ENCODE peak calls at places on chromosomes 16 and 17, in seven cellular contexts. U is A673, R is colonic mucosa, A is foreskin keratinocyte, P is AG04450, T is transverse colon, E is Panc1. M is an unnamed sample.

GRCh38 chr16:87392823-87393679 is 915 bp downstream of the MAP1LC3B start:
- DNase-seq in U (peak), R (peak), A (peak), P (no peak), T (peak), E (no peak), M (no peak)

GRCh38 chr16:88917915-88918627 is 51.6 kb upstream of the PABPN1L start:
- DNase-seq in U (no peak), R (no peak), A (no peak), P (no peak), T (no peak), E (no peak), M (no peak)

GRCh38 chr17:57107498-57108101 is 22.6 kb downstream of the AKAP1 start:
- DNase-seq in U (no peak), R (peak), A (peak), P (no peak), T (peak), E (peak), M (peak)

GRCh38 chr17:17685775-17686291 is 4.6 kb downstream of the RAI1 start:
- DNase-seq in U (peak), R (peak), A (peak), P (peak), T (peak), E (no peak), M (peak)

GRCh38 chr17:51500454-51500853 is 240.1 kb downstream of the UTP18 start:
- DNase-seq in U (no peak), R (no peak), A (no peak), P (no peak), T (no peak), E (no peak), M (no peak)

GRCh38 chr17:2233441-2233947 is 70.1 kb downstream of the SMG6 start:
- DNase-seq in U (peak), R (no peak), A (no peak), P (no peak), T (no peak), E (no peak), M (no peak)

GRCh38 chr16:77457046-77457445 is 22.2 kb upstream of the ADAMTS18 start:
- DNase-seq in U (no peak), R (no peak), A (no peak), P (no peak), T (no peak), E (no peak), M (no peak)

GRCh38 chr16:67342616-67343015 is 16.0 kb downstream of the LRRC36 start:
- DNase-seq in U (no peak), R (no peak), A (no peak), P (no peak), T (no peak), E (no peak), M (no peak)

GRCh38 chr17:12085076-12085949 is 64.6 kb downstream of the MAP2K4 start:
- DNase-seq in U (no peak), R (no peak), A (no peak), P (no peak), T (no peak), E (no peak), M (no peak)

GRCh38 chr16:66274335-66275110 is 92.0 kb upstream of the CDH5 start:
- DNase-seq in U (peak), R (no peak), A (peak), P (no peak), T (no peak), E (no peak), M (no peak)

GRCh38 chr16:67279296-67280089 is at the start of gene PLEKHG4:
- DNase-seq in U (peak), R (peak), A (no peak), P (no peak), T (peak), E (no peak), M (no peak)

GRCh38 chr17:39094607-39095308 is 56.7 kb downstream of the PLXDC1 start:
- DNase-seq in U (no peak), R (no peak), A (no peak), P (no peak), T (peak), E (no peak), M (no peak)

GRCh38 chr17:82006468-82007227 is 16.0 kb downstream of the CENPX start:
- DNase-seq in U (no peak), R (no peak), A (peak), P (no peak), T (no peak), E (no peak), M (no peak)

GRCh38 chr16:81625544-81626152 is 153.4 kb upstream of the PLCG2 start:
- DNase-seq in U (no peak), R (peak), A (peak), P (no peak), T (peak), E (no peak), M (no peak)

GRCh38 chr17:45016823-45017222 is 34.6 kb downstream of the DCAKD start:
- DNase-seq in U (no peak), R (no peak), A (no peak), P (no peak), T (no peak), E (no peak), M (no peak)

GRCh38 chr17:45307290-45308015 is 9.4 kb downstream of the MAP3K14 start:
- DNase-seq in U (no peak), R (no peak), A (peak), P (peak), T (no peak), E (no peak), M (no peak)

GRCh38 chr16:85072947-85073346 is 39.3 kb downstream of the CIBAR2 start:
- DNase-seq in U (no peak), R (no peak), A (peak), P (peak), T (no peak), E (no peak), M (no peak)

GRCh38 chr17:69047368-69048263 is 13.1 kb downstream of the ABCA9 start:
- DNase-seq in U (no peak), R (peak), A (peak), P (peak), T (peak), E (no peak), M (no peak)

GRCh38 chr17:55089955-55090573 is 121.5 kb downstream of the STXBP4 start:
- DNase-seq in U (peak), R (no peak), A (no peak), P (no peak), T (peak), E (no peak), M (no peak)

GRCh38 chr16:5607169-5607568 is 509.6 kb upstream of the EEF2KMT start:
- DNase-seq in U (no peak), R (no peak), A (no peak), P (no peak), T (no peak), E (no peak), M (no peak)

GRCh38 chr17:11896199-11896598 is 101.1 kb downstream of the ZNF18 start:
- DNase-seq in U (no peak), R (no peak), A (no peak), P (no peak), T (no peak), E (no peak), M (no peak)

GRCh38 chr17:61474235-61474927 is 22.2 kb downstream of the TBX4 start:
- DNase-seq in U (no peak), R (no peak), A (peak), P (no peak), T (no peak), E (no peak), M (peak)

GRCh38 chr17:38464251-38464722 is 36.0 kb downstream of the ARHGAP23 start:
- DNase-seq in U (no peak), R (no peak), A (no peak), P (no peak), T (no peak), E (no peak), M (no peak)

GRCh38 chr17:36679815-36680467 is 78.6 kb downstream of the MRM1 start:
- DNase-seq in U (no peak), R (no peak), A (no peak), P (no peak), T (no peak), E (no peak), M (no peak)

GRCh38 chr17:65941500-65941899 is 250.4 kb downstream of the CEP112 start:
- DNase-seq in U (peak), R (no peak), A (no peak), P (no peak), T (no peak), E (no peak), M (no peak)

GRCh38 chr17:42531455-42532354 is 4.3 kb upstream of the NAGLU start:
- DNase-seq in U (no peak), R (peak), A (no peak), P (no peak), T (peak), E (no peak), M (no peak)

GRCh38 chr17:4980644-4981216 is 6.7 kb downstream of the CAMTA2 start:
- DNase-seq in U (peak), R (peak), A (peak), P (no peak), T (no peak), E (no peak), M (no peak)

DNA sequence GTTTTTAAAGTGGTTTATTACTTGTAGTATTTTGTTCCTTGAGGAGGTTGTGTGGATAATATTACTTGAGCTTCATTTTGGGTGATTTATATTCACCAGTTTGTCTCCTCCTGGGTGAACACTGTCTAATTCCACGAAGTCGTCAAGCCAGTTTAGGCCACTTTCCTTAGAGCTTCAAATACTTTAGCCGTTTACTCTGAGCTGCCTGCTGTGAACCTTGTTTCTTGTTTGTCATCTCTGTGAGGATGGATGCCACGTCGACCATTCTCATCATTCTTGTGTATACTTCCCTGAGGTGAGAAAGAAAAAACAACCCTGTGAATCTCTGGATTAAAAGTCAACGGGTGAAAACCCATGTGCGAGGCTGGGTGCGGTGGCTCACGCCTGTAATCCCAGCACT is 9.0 kb downstream of the KRT24 start:
- DNase-seq in U (no peak), R (no peak), A (peak), P (no peak), T (no peak), E (no peak), M (no peak)
- H3K27ac ChIP-seq in U (no peak), R (no peak), A (no peak), P (no peak), T (no peak), E (no peak), M (no peak)

GRCh38 chr16:74101390-74101789 is 195.2 kb upstream of the PSMD7 start:
- DNase-seq in U (no peak), R (no peak), A (no peak), P (no peak), T (no peak), E (no peak), M (no peak)
- H3K27ac ChIP-seq in U (no peak), R (no peak), A (no peak), P (no peak), T (no peak), E (no peak), M (no peak)

GRCh38 chr16:24869033-24869432 is 23.3 kb downstream of the SLC5A11 start:
- DNase-seq in U (no peak), R (no peak), A (no peak), P (no peak), T (no peak), E (no peak), M (no peak)
- H3K27ac ChIP-seq in U (no peak), R (no peak), A (no peak), P (no peak), T (no peak), E (no peak), M (no peak)

DNA sequence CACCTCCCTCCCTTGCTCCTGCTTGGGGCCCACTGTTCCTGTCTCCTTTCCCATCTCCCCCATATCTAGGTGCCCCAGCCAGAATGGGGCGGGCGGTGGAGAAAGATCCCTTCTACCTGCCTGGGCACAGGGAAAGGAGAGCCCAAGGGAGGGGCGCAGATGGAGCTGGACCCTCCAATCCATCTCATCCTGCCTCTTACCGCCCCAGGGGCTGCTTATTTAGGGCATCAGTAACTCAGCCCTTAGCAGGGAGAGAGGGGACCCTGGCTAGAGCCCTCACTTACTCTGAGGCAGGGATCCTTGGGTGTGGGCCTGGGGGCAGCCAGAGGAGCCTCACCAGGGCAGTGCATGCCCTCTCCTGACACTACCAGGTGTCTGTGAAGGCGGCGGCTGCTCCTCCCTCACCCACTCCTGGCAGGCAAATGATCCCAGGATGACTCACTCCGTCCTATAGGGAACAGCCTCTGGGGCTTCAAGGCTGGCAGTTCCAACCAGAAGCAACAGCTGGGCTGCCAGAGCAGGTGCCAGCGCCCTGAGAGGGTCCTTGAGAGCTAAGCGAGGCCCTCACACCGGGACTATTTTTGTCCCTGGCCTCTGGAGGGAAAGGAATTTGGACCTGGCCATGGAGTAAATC is 16.3 kb upstream of the BCAR1 start:
- DNase-seq in U (peak), R (peak), A (peak), P (no peak), T (peak), E (no peak), M (no peak)
- H3K27ac ChIP-seq in U (no peak), R (no peak), A (no peak), P (peak), T (peak), E (peak), M (no peak)

DNA sequence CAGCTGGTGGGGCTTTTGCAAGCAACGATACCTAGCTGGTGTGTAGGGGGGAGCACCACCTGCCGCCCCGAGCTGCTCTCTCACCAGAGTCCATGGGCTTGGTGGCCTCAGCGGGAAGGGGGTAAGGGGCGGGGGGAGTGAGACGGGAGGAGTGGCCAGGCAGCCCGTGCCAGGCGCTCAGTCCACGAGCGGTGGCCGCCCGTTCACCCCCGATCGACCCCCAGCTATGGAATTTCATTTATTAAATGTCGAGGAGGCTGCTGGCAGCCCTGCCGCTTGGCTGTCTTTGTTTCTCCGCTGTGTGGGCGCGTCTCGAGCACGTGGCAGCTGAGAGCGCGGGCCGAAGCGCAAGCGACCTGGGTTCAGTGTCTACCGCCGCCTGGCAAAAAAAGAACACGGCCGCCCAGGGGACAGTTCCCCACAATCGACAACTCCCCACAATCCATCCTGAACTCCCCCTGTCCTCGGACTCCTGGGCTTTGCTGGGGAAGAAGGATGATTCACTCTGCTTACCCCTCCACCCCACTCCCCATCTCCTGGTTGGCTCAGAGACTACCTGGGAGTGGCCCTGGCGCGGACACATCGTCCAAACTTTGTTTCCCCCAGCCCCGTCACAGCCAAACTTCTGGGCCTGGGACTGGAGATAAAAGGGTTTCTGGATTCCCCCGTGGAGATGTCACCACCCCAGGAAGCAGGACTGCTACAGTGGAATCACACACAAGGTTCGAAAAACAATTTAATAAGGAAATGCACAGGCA is 1.7 kb upstream of the GIT1 start:
- DNase-seq in U (no peak), R (no peak), A (peak), P (no peak), T (peak), E (no peak), M (no peak)
- H3K27ac ChIP-seq in U (peak), R (peak), A (no peak), P (peak), T (peak), E (peak), M (peak)

GRCh38 chr17:10550014-10550413 is 556 bp upstream of the MYH2 start:
- DNase-seq in U (no peak), R (no peak), A (no peak), P (no peak), T (no peak), E (no peak), M (no peak)
- H3K27ac ChIP-seq in U (no peak), R (no peak), A (no peak), P (no peak), T (no peak), E (no peak), M (no peak)

GRCh38 chr16:90023078-90023447 is 3.8 kb upstream of the DBNDD1 start:
- DNase-seq in U (no peak), R (no peak), A (peak), P (no peak), T (no peak), E (no peak), M (no peak)
- H3K27ac ChIP-seq in U (peak), R (no peak), A (peak), P (peak), T (peak), E (peak), M (no peak)

GRCh38 chr16:2486645-2487516 is 12.0 kb downstream of the TBC1D24 start:
- DNase-seq in U (no peak), R (peak), A (no peak), P (no peak), T (peak), E (no peak), M (no peak)
- H3K27ac ChIP-seq in U (peak), R (no peak), A (no peak), P (no peak), T (no peak), E (no peak), M (no peak)